ENCODE peak calls at places on chromosome 14, in four cellular contexts. I, N, P and A are unnamed samples.

GRCh38 chr14:37591941-37592287 is 3.1 kb downstream of the FOXA1 start:
- DNase-seq in I (no peak), N (no peak), P (no peak), A (no peak)

GRCh38 chr14:35877276-35877675 is 51.1 kb downstream of the BRMS1L start:
- DNase-seq in I (no peak), N (no peak), P (no peak), A (no peak)

GRCh38 chr14:85234626-85235025 is 295.3 kb upstream of the FLRT2 start:
- DNase-seq in I (no peak), N (no peak), P (no peak), A (no peak)

GRCh38 chr14:100168515-100168914 is 9.1 kb upstream of the DEGS2 start:
- DNase-seq in I (no peak), N (no peak), P (no peak), A (no peak)

GRCh38 chr14:64095620-64096019 is 198.6 kb downstream of the ESR2 start:
- DNase-seq in I (no peak), N (no peak), P (no peak), A (no peak)

GRCh38 chr14:96635850-96636249 is 133.7 kb downstream of the PAPOLA start:
- DNase-seq in I (no peak), N (no peak), P (no peak), A (no peak)

GRCh38 chr14:39175445-39176262 is 600 bp downstream of the PNN start:
- DNase-seq in I (peak), N (no peak), P (peak), A (no peak)

GRCh38 chr14:57009585-57010515 is 199.6 kb upstream of the OTX2 start:
- DNase-seq in I (no peak), N (no peak), P (peak), A (no peak)

GRCh38 chr14:60349663-60350365 is 100.8 kb downstream of the PPM1A start:
- DNase-seq in I (no peak), N (no peak), P (peak), A (no peak)

GRCh38 chr14:94322648-94323570 is at the start of gene SERPINA6:
- DNase-seq in I (no peak), N (no peak), P (no peak), A (no peak)

GRCh38 chr14:95413289-95414215 is 93.8 kb upstream of the CLMN start:
- DNase-seq in I (no peak), N (no peak), P (no peak), A (no peak)

GRCh38 chr14:58299665-58300202 is 1.4 kb downstream of the ARID4A start:
- DNase-seq in I (no peak), N (no peak), P (peak), A (peak)

GRCh38 chr14:72154645-72155378 is 222.6 kb downstream of the RGS6 start:
- DNase-seq in I (no peak), N (no peak), P (no peak), A (no peak)

GRCh38 chr14:50736932-50737419 is 68.9 kb upstream of the SAV1 start:
- DNase-seq in I (no peak), N (no peak), P (no peak), A (no peak)

GRCh38 chr14:77620222-77620865 is 3.9 kb upstream of the SPTLC2 start:
- DNase-seq in I (no peak), N (no peak), P (no peak), A (no peak)

GRCh38 chr14:55313480-55313879 is 42.3 kb downstream of the FBXO34 start:
- DNase-seq in I (no peak), N (no peak), P (no peak), A (no peak)

GRCh38 chr14:74574706-74575105 is 37.3 kb downstream of the LTBP2 start:
- DNase-seq in I (no peak), N (no peak), P (no peak), A (no peak)

GRCh38 chr14:81165188-81165587 is 55.6 kb downstream of the GTF2A1 start:
- DNase-seq in I (no peak), N (no peak), P (peak), A (no peak)

GRCh38 chr14:105582639-105583038 is 56.3 kb downstream of the TMEM121 start:
- DNase-seq in I (no peak), N (no peak), P (no peak), A (no peak)

GRCh38 chr14:94559638-94560290 is 1.5 kb upstream of the SERPINA4 start:
- DNase-seq in I (peak), N (no peak), P (no peak), A (no peak)

GRCh38 chr14:54792288-54792687 is 110.3 kb downstream of the GCH1 start:
- DNase-seq in I (no peak), N (no peak), P (no peak), A (no peak)

GRCh38 chr14:95686935-95687334 is 709 bp downstream of the TCL1B start:
- DNase-seq in I (no peak), N (no peak), P (no peak), A (no peak)

GRCh38 chr14:38197001-38197760 is 10.5 kb upstream of the SSTR1 start:
- DNase-seq in I (no peak), N (no peak), P (no peak), A (no peak)

GRCh38 chr14:89921896-89922548 is 32.5 kb downstream of the EFCAB11 start:
- DNase-seq in I (no peak), N (no peak), P (no peak), A (no peak)

GRCh38 chr14:70822706-70823185 is 13.4 kb upstream of the MAP3K9 start:
- DNase-seq in I (peak), N (no peak), P (peak), A (no peak)

GRCh38 chr14:61452452-61452851 is 131.1 kb downstream of the PRKCH start:
- DNase-seq in I (no peak), N (no peak), P (no peak), A (no peak)

GRCh38 chr14:34062353-34062973 is 111.6 kb upstream of the EGLN3 start:
- DNase-seq in I (no peak), N (no peak), P (no peak), A (no peak)

GRCh38 chr14:77359626-77360025 is 17.3 kb downstream of the TMED8 start:
- DNase-seq in I (no peak), N (no peak), P (no peak), A (no peak)

GRCh38 chr14:49961270-49962222 is 68.7 kb downstream of the ARF6 start:
- DNase-seq in I (no peak), N (no peak), P (no peak), A (no peak)

GRCh38 chr14:89027097-89027740 is 202.8 kb downstream of the TTC8 start:
- DNase-seq in I (peak), N (peak), P (peak), A (peak)

GRCh38 chr14:30235485-30235884 is 307.8 kb upstream of the PRKD1 start:
- DNase-seq in I (no peak), N (no peak), P (no peak), A (no peak)

GRCh38 chr14:94173885-94174621 is at the start of gene PPP4R4:
- DNase-seq in I (peak), N (peak), P (peak), A (peak)

GRCh38 chr14:105472496-105472991 is 2.1 kb upstream of the CRIP2 start:
- DNase-seq in I (peak), N (no peak), P (no peak), A (no peak)

GRCh38 chr14:99430491-99430890 is 50.2 kb downstream of the SETD3 start:
- DNase-seq in I (no peak), N (no peak), P (peak), A (no peak)

GRCh38 chr14:31024577-31025334 is 693 bp upstream of the AP4S1 start:
- DNase-seq in I (no peak), N (no peak), P (no peak), A (no peak)

GRCh38 chr14:60655898-60656754 is 6.8 kb upstream of the SIX1 start:
- DNase-seq in I (no peak), N (no peak), P (no peak), A (no peak)

GRCh38 chr14:68594737-68595380 is 198.0 kb downstream of the ZFP36L1 start:
- DNase-seq in I (no peak), N (no peak), P (no peak), A (no peak)
- H3K27ac ChIP-seq in I (no peak), N (no peak), P (no peak), A (no peak)

DNA sequence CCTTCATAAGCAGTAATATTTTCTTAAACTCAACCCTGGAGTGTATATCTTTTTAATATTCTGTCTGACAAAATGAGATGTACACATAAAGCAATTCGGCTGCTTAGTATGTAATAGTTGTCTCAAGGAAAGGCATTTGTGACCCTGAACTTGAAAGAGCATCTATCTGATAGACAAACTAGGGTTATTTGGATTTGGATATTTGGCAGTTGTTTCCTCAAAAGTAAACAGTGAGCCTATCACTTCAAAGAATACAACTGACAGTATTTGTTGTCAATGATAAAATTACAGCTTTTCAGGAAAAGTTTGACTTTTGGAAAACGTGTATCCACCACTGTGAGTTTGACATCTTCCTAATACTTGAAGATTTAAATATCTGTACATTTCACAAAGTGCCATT is 123.4 kb downstream of the TGFB3 start:
- DNase-seq in I (no peak), N (no peak), P (no peak), A (no peak)
- H3K27ac ChIP-seq in I (no peak), N (no peak), P (no peak), A (no peak)

GRCh38 chr14:102696332-102696731 is 80.9 kb upstream of the TRAF3 start:
- DNase-seq in I (no peak), N (no peak), P (no peak), A (no peak)
- H3K27ac ChIP-seq in I (no peak), N (no peak), P (no peak), A (no peak)

DNA sequence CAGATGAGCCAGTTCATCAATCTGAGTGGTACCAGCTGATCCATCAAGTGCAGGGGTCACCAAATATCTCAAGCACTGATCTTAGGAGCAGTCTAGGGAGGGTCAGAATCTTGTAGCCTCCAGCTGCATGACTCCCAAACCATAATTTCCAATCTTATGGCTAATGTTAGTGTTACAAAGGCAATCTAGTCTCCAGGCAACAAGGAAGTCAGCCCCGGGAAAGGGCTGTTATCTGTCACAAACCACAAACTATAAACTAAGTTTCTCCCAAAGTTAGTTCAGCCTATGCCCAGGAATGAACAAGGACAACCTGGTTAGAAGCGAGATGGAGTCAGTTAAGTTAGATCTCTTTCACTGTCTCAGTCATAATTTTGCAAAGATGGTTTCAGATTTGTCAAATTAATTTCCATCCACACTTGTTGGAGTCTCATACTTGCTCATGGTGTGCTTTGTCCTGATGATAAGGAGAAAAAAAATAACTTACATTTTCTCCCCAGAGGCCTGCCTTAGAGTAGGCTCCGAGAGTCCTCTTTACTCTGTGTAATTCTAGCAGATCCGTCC is 3.9 kb upstream of the ABHD4 start:
- DNase-seq in I (no peak), N (no peak), P (no peak), A (no peak)
- H3K27ac ChIP-seq in I (no peak), N (no peak), P (no peak), A (no peak)